ENCODE peak calls at places on chromosomes 7 and 10, in seven cellular contexts. C, S, L, D, B, T and K are unnamed samples. For H3K4me1, the result is how much of the 10 kb centered on the place peaks cover.

GRCh38 chr7:156903232-156903909 is 10.4 kb upstream of the LMBR1 start:
- DNase-seq in T (no peak), L (no peak), B (no peak), D (no peak), C (no peak), S (peak), K (no peak)

GRCh38 chr7:50206521-50207250 is 97.8 kb upstream of the IKZF1 start:
- DNase-seq in D (no peak), C (no peak), T (no peak), L (no peak), S (no peak), B (peak), K (no peak)

GRCh38 chr7:51823437-51823836 is 506.8 kb upstream of the COBL start:
- DNase-seq in C (no peak), L (no peak), S (no peak), T (no peak), D (no peak), B (no peak), K (no peak)

GRCh38 chr10:125102216-125102615 is 58.1 kb downstream of the CTBP2 start:
- DNase-seq in T (peak), L (no peak), B (peak), D (no peak), C (no peak), S (peak), K (no peak)

GRCh38 chr7:17532861-17533404 is 234.5 kb downstream of the AHR start:
- DNase-seq in D (no peak), T (peak), L (no peak), S (peak), C (no peak), B (no peak), K (no peak)

GRCh38 chr10:124653811-124654651 is 90.1 kb downstream of the FAM53B start:
- DNase-seq in L (no peak), D (no peak), S (no peak), C (no peak), B (no peak), T (no peak), K (no peak)

GRCh38 chr7:127717502-127718125 is 65.6 kb downstream of the SND1 start:
- DNase-seq in C (no peak), S (peak), D (no peak), L (no peak), B (no peak), T (no peak), K (no peak)

GRCh38 chr10:22252801-22253577 is 35.2 kb upstream of the EBLN1 start:
- DNase-seq in C (peak), T (peak), B (peak), S (no peak), D (no peak), L (peak), K (no peak)

GRCh38 chr10:102769375-102770107 is 25.8 kb downstream of the WBP1L start:
- DNase-seq in L (no peak), C (no peak), T (peak), S (peak), B (peak), D (no peak), K (peak)

GRCh38 chr7:83130623-83131545 is 31.8 kb downstream of the PCLO start:
- DNase-seq in L (no peak), T (no peak), D (no peak), C (no peak), B (peak), S (no peak), K (peak)

DNA sequence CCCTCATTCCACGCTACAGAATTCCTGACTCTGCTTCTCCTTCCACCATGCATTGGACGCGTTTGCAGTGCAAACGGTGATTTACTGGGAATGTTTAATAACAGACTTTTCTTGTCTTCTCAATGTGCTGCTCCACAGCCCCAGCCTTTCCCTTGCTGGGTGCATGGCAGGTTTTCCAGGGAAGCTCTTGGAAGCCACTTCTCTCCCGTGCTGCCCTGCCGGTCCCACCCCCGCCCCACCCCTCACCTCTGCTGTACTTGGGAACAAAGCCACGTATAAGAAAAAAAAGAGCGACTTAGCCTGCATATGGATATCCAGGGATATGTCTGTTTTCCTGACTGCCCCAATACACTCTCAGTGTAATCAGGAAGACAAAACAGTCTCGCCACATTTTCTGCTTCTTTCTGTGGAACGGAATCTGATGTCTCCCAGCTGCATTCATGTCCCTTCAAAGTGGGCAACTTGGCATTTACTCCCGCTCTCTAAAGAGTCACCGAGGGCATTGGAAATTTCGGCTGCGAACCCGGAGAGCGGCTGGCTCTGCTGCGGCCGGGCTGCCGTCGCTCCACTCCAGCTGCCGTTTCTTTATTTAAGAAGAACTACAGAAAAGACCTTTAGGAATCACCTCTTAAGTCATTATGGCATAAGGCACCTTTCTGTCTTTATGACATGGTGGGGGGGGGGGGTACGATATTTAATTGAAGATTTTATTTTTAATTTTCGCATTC is 434.3 kb upstream of the MGMT start:
- DNase-seq in B (no peak), S (no peak), D (no peak), C (no peak), T (no peak), L (no peak), K (no peak)
- H3K4ac ChIP-seq in B (no peak), S (no peak), D (no peak), C (no peak), T (no peak), L (no peak), K (no peak)

GRCh38 chr10:120505866-120506265 is 48.8 kb downstream of the PLPP4 start:
- DNase-seq in L (no peak), S (no peak), D (no peak), C (no peak), B (no peak), T (no peak), K (peak)

GRCh38 chr10:120503695-120504094 is 46.7 kb downstream of the PLPP4 start:
- DNase-seq in T (no peak), L (no peak), C (no peak), S (no peak), B (no peak), D (no peak), K (no peak)

GRCh38 chr10:120506674-120507073 is 49.6 kb downstream of the PLPP4 start:
- DNase-seq in B (peak), L (no peak), D (no peak), C (no peak), T (no peak), S (no peak), K (peak)

GRCh38 chr10:120507175-120507574 is 50.1 kb downstream of the PLPP4 start:
- DNase-seq in L (no peak), S (no peak), T (no peak), D (no peak), C (no peak), B (no peak), K (no peak)

GRCh38 chr10:120505056-120505455 is 48.0 kb downstream of the PLPP4 start:
- DNase-seq in S (no peak), B (peak), T (no peak), D (no peak), L (no peak), C (peak), K (peak)
- H3K4me1 ChIP-seq in S (under half), B (under half), T (under half), D (under half), L (under half), C (under half), K (under half)

DNA sequence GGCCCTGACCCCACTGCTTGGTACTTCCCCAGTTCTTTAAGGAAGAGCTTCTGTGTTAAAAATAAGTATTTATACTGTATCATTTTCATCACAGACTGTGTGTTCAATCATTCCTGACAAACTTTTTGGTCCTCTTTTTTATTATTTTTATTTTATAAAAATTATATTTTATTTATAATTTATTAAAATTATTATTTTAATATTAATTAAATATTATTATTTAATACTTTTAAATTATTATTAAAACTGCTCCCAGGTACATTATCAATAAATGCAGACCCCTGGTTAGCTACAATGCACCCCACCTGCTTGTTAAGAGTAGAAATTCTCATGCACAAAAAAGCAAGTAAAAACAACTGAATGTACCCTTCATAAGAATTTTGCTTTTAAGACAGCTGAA is 172.0 kb downstream of the GLI3 start:
- DNase-seq in C (no peak), B (no peak), L (no peak), D (no peak), S (no peak), T (no peak), K (no peak)
- H3K4ac ChIP-seq in C (no peak), B (no peak), L (no peak), D (no peak), S (no peak), T (no peak), K (no peak)

DNA sequence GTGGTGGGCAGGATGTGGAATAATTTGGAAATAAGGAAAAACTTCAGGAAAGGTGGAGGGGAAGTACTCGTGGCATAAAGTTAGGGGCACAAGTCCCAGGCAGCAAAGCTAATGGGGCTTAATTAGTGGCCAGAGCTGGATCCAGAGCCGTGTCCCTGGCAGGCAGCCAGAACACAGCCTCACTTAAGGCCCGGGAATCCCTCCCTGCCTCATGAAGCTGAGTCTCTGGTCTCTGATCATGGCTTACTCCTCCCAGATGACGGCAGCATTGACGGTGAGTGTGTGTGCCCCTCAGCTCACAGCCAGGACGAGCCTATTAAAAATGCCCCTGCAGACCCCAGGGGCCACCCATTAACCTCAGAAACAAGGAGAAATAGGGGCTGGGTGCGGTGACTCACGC is 48.2 kb upstream of the NPTX2 start:
- DNase-seq in T (no peak), B (no peak), C (no peak), D (no peak), L (no peak), S (no peak), K (no peak)
- H3K4me1 ChIP-seq in T (under half), B (under half), C (under half), D (under half), L (under half), S (under half), K (under half)